ENCODE peak calls at places on chromosome 20, in eight cellular contexts. One of them, this sample, is unnamed.
A peak's percentile ranks its signal among the peaks of the same experiment; 100 is the strongest.

GRCh38 chr20:32621914-32622584 is 36.9 kb upstream of the NOL4L start:
- DNase-seq in CD4-positive, CD25-positive, alpha-beta regulatory T cell: no peak
- DNase-seq in endothelial cell of umbilical vein: no peak
- DNase-seq in GM23338: no peak
- DNase-seq in left ventricle myocardium inferior: no peak
- DNase-seq in neuronal stem cell: no peak
- DNase-seq in fibroblast of lung: no peak
- DNase-seq in breast epithelium: no peak
- DNase-seq in this sample: no peak

GRCh38 chr20:35048739-35049138 is 43.9 kb downstream of the TRPC4AP start:
- DNase-seq in CD4-positive, CD25-positive, alpha-beta regulatory T cell: no peak
- DNase-seq in endothelial cell of umbilical vein: no peak
- DNase-seq in GM23338: no peak
- DNase-seq in left ventricle myocardium inferior: no peak
- DNase-seq in neuronal stem cell: peak; percentile 9
- DNase-seq in fibroblast of lung: no peak
- DNase-seq in breast epithelium: no peak
- DNase-seq in this sample: no peak

GRCh38 chr20:25278636-25279361 is 30.9 kb downstream of the PYGB start:
- DNase-seq in CD4-positive, CD25-positive, alpha-beta regulatory T cell: no peak
- DNase-seq in endothelial cell of umbilical vein: no peak
- DNase-seq in GM23338: no peak
- DNase-seq in left ventricle myocardium inferior: peak; percentile 8
- DNase-seq in neuronal stem cell: no peak
- DNase-seq in fibroblast of lung: no peak
- DNase-seq in breast epithelium: peak; percentile 50
- DNase-seq in this sample: no peak

GRCh38 chr20:63441136-63441776 is 31.2 kb downstream of the KCNQ2 start:
- DNase-seq in CD4-positive, CD25-positive, alpha-beta regulatory T cell: no peak
- DNase-seq in endothelial cell of umbilical vein: no peak
- DNase-seq in GM23338: no peak
- DNase-seq in left ventricle myocardium inferior: no peak
- DNase-seq in neuronal stem cell: no peak
- DNase-seq in fibroblast of lung: no peak
- DNase-seq in breast epithelium: no peak
- DNase-seq in this sample: no peak

GRCh38 chr20:59831024-59831900 is 102.2 kb downstream of the SYCP2 start:
- DNase-seq in CD4-positive, CD25-positive, alpha-beta regulatory T cell: no peak
- DNase-seq in endothelial cell of umbilical vein: no peak
- DNase-seq in GM23338: peak; percentile 21
- DNase-seq in left ventricle myocardium inferior: peak; percentile 9
- DNase-seq in neuronal stem cell: no peak
- DNase-seq in fibroblast of lung: no peak
- DNase-seq in breast epithelium: peak; percentile 45
- DNase-seq in this sample: no peak

GRCh38 chr20:62924567-62925419 is 1.5 kb downstream of the DIDO1 start:
- DNase-seq in CD4-positive, CD25-positive, alpha-beta regulatory T cell: no peak
- DNase-seq in endothelial cell of umbilical vein: peak; percentile 47
- DNase-seq in GM23338: no peak
- DNase-seq in left ventricle myocardium inferior: no peak
- DNase-seq in neuronal stem cell: no peak
- DNase-seq in fibroblast of lung: peak; percentile 55
- DNase-seq in breast epithelium: no peak
- DNase-seq in this sample: no peak

GRCh38 chr20:10680571-10680970 is 6.8 kb upstream of the JAG1 start:
- DNase-seq in CD4-positive, CD25-positive, alpha-beta regulatory T cell: no peak
- DNase-seq in endothelial cell of umbilical vein: no peak
- DNase-seq in GM23338: no peak
- DNase-seq in left ventricle myocardium inferior: no peak
- DNase-seq in neuronal stem cell: no peak
- DNase-seq in fibroblast of lung: no peak
- DNase-seq in breast epithelium: no peak
- DNase-seq in this sample: no peak

GRCh38 chr20:38212806-38213606 is 47.5 kb downstream of the KIAA1755 start:
- DNase-seq in CD4-positive, CD25-positive, alpha-beta regulatory T cell: no peak
- DNase-seq in endothelial cell of umbilical vein: no peak
- DNase-seq in GM23338: no peak
- DNase-seq in left ventricle myocardium inferior: peak; percentile 43
- DNase-seq in neuronal stem cell: no peak
- DNase-seq in fibroblast of lung: no peak
- DNase-seq in breast epithelium: no peak
- DNase-seq in this sample: no peak

GRCh38 chr20:24634855-24635254 is 165.4 kb downstream of the SYNDIG1 start:
- DNase-seq in CD4-positive, CD25-positive, alpha-beta regulatory T cell: no peak
- DNase-seq in endothelial cell of umbilical vein: no peak
- DNase-seq in GM23338: peak; percentile 24
- DNase-seq in left ventricle myocardium inferior: no peak
- DNase-seq in neuronal stem cell: no peak
- DNase-seq in fibroblast of lung: peak; percentile 90
- DNase-seq in breast epithelium: no peak
- DNase-seq in this sample: no peak

GRCh38 chr20:60589624-60590023 is 631.4 kb downstream of the CDH26 start:
- DNase-seq in CD4-positive, CD25-positive, alpha-beta regulatory T cell: no peak
- DNase-seq in endothelial cell of umbilical vein: no peak
- DNase-seq in GM23338: peak; percentile 65
- DNase-seq in left ventricle myocardium inferior: no peak
- DNase-seq in neuronal stem cell: peak; percentile 63
- DNase-seq in fibroblast of lung: peak; percentile 5
- DNase-seq in breast epithelium: no peak
- DNase-seq in this sample: no peak

GRCh38 chr20:62891111-62891510 is 29.5 kb upstream of the TCFL5 start:
- DNase-seq in CD4-positive, CD25-positive, alpha-beta regulatory T cell: no peak
- DNase-seq in endothelial cell of umbilical vein: no peak
- DNase-seq in GM23338: no peak
- DNase-seq in left ventricle myocardium inferior: no peak
- DNase-seq in neuronal stem cell: no peak
- DNase-seq in fibroblast of lung: no peak
- DNase-seq in breast epithelium: no peak
- DNase-seq in this sample: peak; percentile 73

GRCh38 chr20:63689046-63690000 is 7.1 kb upstream of the TNFRSF6B start:
- DNase-seq in CD4-positive, CD25-positive, alpha-beta regulatory T cell: no peak
- DNase-seq in endothelial cell of umbilical vein: no peak
- DNase-seq in GM23338: no peak
- DNase-seq in left ventricle myocardium inferior: no peak
- DNase-seq in neuronal stem cell: no peak
- DNase-seq in fibroblast of lung: no peak
- DNase-seq in breast epithelium: no peak
- DNase-seq in this sample: no peak

GRCh38 chr20:59050437-59050836 is 7.9 kb upstream of the PRELID3B start:
- DNase-seq in CD4-positive, CD25-positive, alpha-beta regulatory T cell: no peak
- DNase-seq in endothelial cell of umbilical vein: no peak
- DNase-seq in GM23338: no peak
- DNase-seq in left ventricle myocardium inferior: no peak
- DNase-seq in neuronal stem cell: no peak
- DNase-seq in fibroblast of lung: no peak
- DNase-seq in breast epithelium: no peak
- DNase-seq in this sample: no peak

GRCh38 chr20:11350126-11351005 is 567.3 kb upstream of the BTBD3 start:
- DNase-seq in CD4-positive, CD25-positive, alpha-beta regulatory T cell: no peak
- DNase-seq in endothelial cell of umbilical vein: no peak
- DNase-seq in GM23338: no peak
- DNase-seq in left ventricle myocardium inferior: no peak
- DNase-seq in neuronal stem cell: no peak
- DNase-seq in fibroblast of lung: peak; percentile 50
- DNase-seq in breast epithelium: no peak
- DNase-seq in this sample: no peak

GRCh38 chr20:53786071-53786444 is 192.4 kb upstream of the ZNF217 start:
- DNase-seq in CD4-positive, CD25-positive, alpha-beta regulatory T cell: no peak
- DNase-seq in endothelial cell of umbilical vein: no peak
- DNase-seq in GM23338: no peak
- DNase-seq in left ventricle myocardium inferior: no peak
- DNase-seq in neuronal stem cell: no peak
- DNase-seq in fibroblast of lung: no peak
- DNase-seq in breast epithelium: no peak
- DNase-seq in this sample: no peak

GRCh38 chr20:46286977-46287376 is 21.3 kb downstream of the CDH22 start:
- DNase-seq in CD4-positive, CD25-positive, alpha-beta regulatory T cell: no peak
- DNase-seq in endothelial cell of umbilical vein: no peak
- DNase-seq in GM23338: no peak
- DNase-seq in left ventricle myocardium inferior: no peak
- DNase-seq in neuronal stem cell: no peak
- DNase-seq in fibroblast of lung: no peak
- DNase-seq in breast epithelium: no peak
- DNase-seq in this sample: no peak

GRCh38 chr20:51687071-51687470 is 81.1 kb downstream of the ATP9A start:
- DNase-seq in CD4-positive, CD25-positive, alpha-beta regulatory T cell: no peak
- DNase-seq in endothelial cell of umbilical vein: no peak
- DNase-seq in GM23338: no peak
- DNase-seq in left ventricle myocardium inferior: no peak
- DNase-seq in neuronal stem cell: no peak
- DNase-seq in fibroblast of lung: peak; percentile 77
- DNase-seq in breast epithelium: no peak
- DNase-seq in this sample: no peak

GRCh38 chr20:53755733-53756523 is 162.3 kb upstream of the ZNF217 start:
- DNase-seq in CD4-positive, CD25-positive, alpha-beta regulatory T cell: no peak
- DNase-seq in endothelial cell of umbilical vein: no peak
- DNase-seq in GM23338: no peak
- DNase-seq in left ventricle myocardium inferior: no peak
- DNase-seq in neuronal stem cell: no peak
- DNase-seq in fibroblast of lung: no peak
- DNase-seq in breast epithelium: no peak
- DNase-seq in this sample: no peak

GRCh38 chr20:137668-138131 is 4.7 kb upstream of the DEFB126 start:
- DNase-seq in CD4-positive, CD25-positive, alpha-beta regulatory T cell: no peak
- DNase-seq in endothelial cell of umbilical vein: no peak
- DNase-seq in GM23338: peak; percentile 64
- DNase-seq in left ventricle myocardium inferior: no peak
- DNase-seq in neuronal stem cell: no peak
- DNase-seq in fibroblast of lung: no peak
- DNase-seq in breast epithelium: no peak
- DNase-seq in this sample: no peak

DNA sequence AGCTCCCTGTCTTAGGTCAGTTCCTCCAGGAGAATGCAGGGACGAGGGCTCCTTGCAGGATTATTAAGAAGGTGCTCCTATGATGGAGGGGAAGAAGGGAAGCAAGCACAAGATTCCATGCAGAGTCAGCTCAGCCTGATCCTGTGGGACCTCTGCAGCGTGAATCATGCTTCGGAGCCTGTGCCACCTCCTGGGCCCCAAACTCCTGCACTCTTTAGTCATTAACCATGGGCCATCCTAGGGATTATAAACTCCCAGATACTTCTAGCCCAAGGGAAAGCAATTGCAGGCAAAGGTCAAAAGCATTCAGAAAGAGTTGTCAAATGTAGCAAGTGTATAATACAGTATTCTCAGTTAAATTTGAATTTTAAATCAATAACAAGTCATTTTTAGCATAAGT is 208.7 kb upstream of the PMEPA1 start:
- DNase-seq in CD4-positive, CD25-positive, alpha-beta regulatory T cell: no peak
- DNase-seq in endothelial cell of umbilical vein: no peak
- DNase-seq in GM23338: no peak
- DNase-seq in left ventricle myocardium inferior: no peak
- DNase-seq in neuronal stem cell: no peak
- DNase-seq in fibroblast of lung: no peak
- DNase-seq in breast epithelium: no peak
- DNase-seq in this sample: no peak
- H3K4me1 ChIP-seq in CD4-positive, CD25-positive, alpha-beta regulatory T cell: no peaks in the 10 kb centered on the region
- H3K4me1 ChIP-seq in endothelial cell of umbilical vein: no peaks in the 10 kb centered on the region
- H3K4me1 ChIP-seq in GM23338: no peaks in the 10 kb centered on the region
- H3K4me1 ChIP-seq in left ventricle myocardium inferior: no peaks in the 10 kb centered on the region
- H3K4me1 ChIP-seq in neuronal stem cell: no peaks in the 10 kb centered on the region
- H3K4me1 ChIP-seq in fibroblast of lung: no peaks in the 10 kb centered on the region
- H3K4me1 ChIP-seq in breast epithelium: no peaks in the 10 kb centered on the region
- H3K4me1 ChIP-seq in this sample: no peaks in the 10 kb centered on the region

DNA sequence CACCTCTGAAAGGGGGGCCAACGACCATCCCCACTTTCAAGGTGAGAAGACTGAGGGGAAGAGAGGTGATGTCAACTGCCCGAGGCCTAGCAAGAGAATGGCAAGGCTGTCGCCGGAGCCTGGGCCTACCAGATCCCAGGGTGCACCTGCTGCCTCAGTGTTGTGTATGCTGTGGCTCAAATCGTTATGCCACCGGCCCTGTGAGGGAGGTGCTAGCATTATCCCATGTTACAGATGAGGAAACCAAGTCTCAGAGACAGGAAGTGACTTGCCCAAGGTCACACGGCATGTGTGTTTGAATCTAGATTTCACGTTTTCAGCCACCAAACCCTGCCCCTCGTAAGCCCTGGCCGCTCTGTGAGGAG is 152.5 kb downstream of the CEBPB start:
- DNase-seq in CD4-positive, CD25-positive, alpha-beta regulatory T cell: no peak
- DNase-seq in endothelial cell of umbilical vein: no peak
- DNase-seq in GM23338: no peak
- DNase-seq in left ventricle myocardium inferior: no peak
- DNase-seq in neuronal stem cell: no peak
- DNase-seq in fibroblast of lung: no peak
- DNase-seq in breast epithelium: no peak
- DNase-seq in this sample: no peak
- H3K4me1 ChIP-seq in CD4-positive, CD25-positive, alpha-beta regulatory T cell: peaks cover 15% of the 10 kb centered on the region
- H3K4me1 ChIP-seq in endothelial cell of umbilical vein: peaks cover 19% of the 10 kb centered on the region
- H3K4me1 ChIP-seq in GM23338: no peaks in the 10 kb centered on the region
- H3K4me1 ChIP-seq in left ventricle myocardium inferior: peaks cover 30% of the 10 kb centered on the region
- H3K4me1 ChIP-seq in neuronal stem cell: no peaks in the 10 kb centered on the region
- H3K4me1 ChIP-seq in fibroblast of lung: peaks cover 20% of the 10 kb centered on the region
- H3K4me1 ChIP-seq in breast epithelium: peaks cover 40% of the 10 kb centered on the region
- H3K4me1 ChIP-seq in this sample: peaks cover 19% of the 10 kb centered on the region

GRCh38 chr20:50456452-50457324 is 53.5 kb upstream of the PTPN1 start:
- DNase-seq in CD4-positive, CD25-positive, alpha-beta regulatory T cell: no peak
- DNase-seq in endothelial cell of umbilical vein: no peak
- DNase-seq in GM23338: no peak
- DNase-seq in left ventricle myocardium inferior: no peak
- DNase-seq in neuronal stem cell: no peak
- DNase-seq in fibroblast of lung: no peak
- DNase-seq in breast epithelium: no peak
- DNase-seq in this sample: no peak
- H3K4me1 ChIP-seq in CD4-positive, CD25-positive, alpha-beta regulatory T cell: no peaks in the 10 kb centered on the region
- H3K4me1 ChIP-seq in endothelial cell of umbilical vein: no peaks in the 10 kb centered on the region
- H3K4me1 ChIP-seq in GM23338: no peaks in the 10 kb centered on the region
- H3K4me1 ChIP-seq in left ventricle myocardium inferior: peaks cover 27% of the 10 kb centered on the region
- H3K4me1 ChIP-seq in neuronal stem cell: no peaks in the 10 kb centered on the region
- H3K4me1 ChIP-seq in fibroblast of lung: peaks cover 5% of the 10 kb centered on the region
- H3K4me1 ChIP-seq in breast epithelium: peaks cover 9% of the 10 kb centered on the region
- H3K4me1 ChIP-seq in this sample: no peaks in the 10 kb centered on the region

GRCh38 chr20:23062632-23063031 is 13.2 kb upstream of the THBD start:
- DNase-seq in CD4-positive, CD25-positive, alpha-beta regulatory T cell: no peak
- DNase-seq in endothelial cell of umbilical vein: no peak
- DNase-seq in GM23338: no peak
- DNase-seq in left ventricle myocardium inferior: no peak
- DNase-seq in neuronal stem cell: no peak
- DNase-seq in fibroblast of lung: no peak
- DNase-seq in breast epithelium: no peak
- DNase-seq in this sample: no peak
- H3K4me1 ChIP-seq in CD4-positive, CD25-positive, alpha-beta regulatory T cell: no peaks in the 10 kb centered on the region
- H3K4me1 ChIP-seq in endothelial cell of umbilical vein: peaks cover 29% of the 10 kb centered on the region
- H3K4me1 ChIP-seq in GM23338: peaks cover 24% of the 10 kb centered on the region
- H3K4me1 ChIP-seq in left ventricle myocardium inferior: peaks cover 44% of the 10 kb centered on the region
- H3K4me1 ChIP-seq in neuronal stem cell: peaks cover 7% of the 10 kb centered on the region
- H3K4me1 ChIP-seq in fibroblast of lung: peaks cover 15% of the 10 kb centered on the region
- H3K4me1 ChIP-seq in breast epithelium: no peaks in the 10 kb centered on the region
- H3K4me1 ChIP-seq in this sample: no peaks in the 10 kb centered on the region